ENCODE peak calls at places on chromosome 14, in four cellular contexts. G, J, H and R are unnamed samples.

GRCh38 chr14:76937181-76938091 is 91.1 kb downstream of the IRF2BPL start:
- DNase-seq in G (no peak), H (peak; percentile 91), J (no peak), R (peak; percentile 92)

GRCh38 chr14:23054000-23054811 is 3.1 kb downstream of the CDH24 start:
- DNase-seq in J (no peak), H (no peak), G (no peak), R (no peak)

GRCh38 chr14:92040431-92041040 is 677 bp upstream of the TRIP11 start:
- DNase-seq in G (peak; percentile 58), H (peak; percentile 61), J (peak; percentile 28), R (peak; percentile 50)

GRCh38 chr14:39376671-39377403 is 55.4 kb downstream of the FBXO33 start:
- DNase-seq in H (peak; percentile 40), G (no peak), J (no peak), R (peak; percentile 69)

GRCh38 chr14:85752179-85752578 is 222.2 kb downstream of the FLRT2 start:
- DNase-seq in J (no peak), H (no peak), G (no peak), R (no peak)

GRCh38 chr14:96824283-96824682 is 27.1 kb downstream of the VRK1 start:
- DNase-seq in G (no peak), J (peak; percentile 13), H (peak; percentile 83), R (peak; percentile 7)

GRCh38 chr14:93040443-93040842 is 75.3 kb downstream of the ITPK1 start:
- DNase-seq in J (no peak), G (no peak), H (no peak), R (no peak)

GRCh38 chr14:24013654-24014514 is 25.2 kb downstream of the DHRS4L2 start:
- DNase-seq in G (peak; percentile 50), J (peak; percentile 89), H (peak; percentile 71), R (peak; percentile 88)

GRCh38 chr14:99550387-99550992 is 53.5 kb downstream of the CCDC85C start:
- DNase-seq in J (no peak), H (no peak), G (no peak), R (no peak)

GRCh38 chr14:99552021-99552553 is 51.9 kb downstream of the CCDC85C start:
- DNase-seq in J (no peak), G (no peak), H (no peak), R (no peak)

GRCh38 chr14:99549684-99550083 is 54.3 kb downstream of the CCDC85C start:
- DNase-seq in G (no peak), H (peak; percentile 16), J (no peak), R (peak; percentile 47)

GRCh38 chr14:99552572-99553216 is 51.3 kb downstream of the CCDC85C start:
- DNase-seq in G (no peak), H (no peak), J (no peak), R (no peak)

GRCh38 chr14:99551034-99551922 is 52.7 kb downstream of the CCDC85C start:
- DNase-seq in G (no peak), J (no peak), H (no peak), R (no peak)
- H3K4me1 ChIP-seq in G (no peaks in the 10 kb centered on the region), J (peaks cover 8% of the 10 kb centered on the region), H (peaks cover 3% of the 10 kb centered on the region), R (peaks cover 3% of the 10 kb centered on the region)

GRCh38 chr14:63726499-63726898 is 1.4 kb downstream of the SGPP1 start:
- DNase-seq in G (no peak), J (peak; percentile 25), H (no peak), R (peak; percentile 24)
- H3K9ac ChIP-seq in G (no peak overlapping the region), J (peak overlapping the region; percentile 85), H (peak overlapping the region; percentile 96), R (peak overlapping the region; percentile 94)

DNA sequence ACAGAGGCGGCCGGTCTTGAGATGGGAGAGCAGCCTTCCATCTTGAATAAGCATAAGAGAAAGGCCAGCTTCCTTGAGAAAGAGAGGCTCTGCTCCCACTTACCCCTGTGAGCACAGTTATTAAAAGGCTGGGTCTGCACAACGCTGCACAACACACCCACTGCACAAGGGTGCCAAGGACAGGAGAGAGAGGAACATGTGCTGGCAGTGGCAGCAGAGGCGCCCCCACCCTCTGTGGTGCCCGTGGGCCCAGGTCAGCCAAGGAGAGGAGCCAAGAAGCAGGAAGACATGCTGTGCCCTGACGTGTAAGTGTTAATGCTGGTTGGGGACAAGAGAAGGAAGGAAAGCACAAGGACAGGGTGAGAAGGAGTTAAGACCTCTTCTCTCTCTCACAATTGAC is 144.4 kb downstream of the TTC7B start:
- DNase-seq in H (no peak), G (no peak), J (no peak), R (no peak)
- H3K4me1 ChIP-seq in H (peaks cover 11% of the 10 kb centered on the region), G (no peaks in the 10 kb centered on the region), J (peaks cover 4% of the 10 kb centered on the region), R (peaks cover 21% of the 10 kb centered on the region)

DNA sequence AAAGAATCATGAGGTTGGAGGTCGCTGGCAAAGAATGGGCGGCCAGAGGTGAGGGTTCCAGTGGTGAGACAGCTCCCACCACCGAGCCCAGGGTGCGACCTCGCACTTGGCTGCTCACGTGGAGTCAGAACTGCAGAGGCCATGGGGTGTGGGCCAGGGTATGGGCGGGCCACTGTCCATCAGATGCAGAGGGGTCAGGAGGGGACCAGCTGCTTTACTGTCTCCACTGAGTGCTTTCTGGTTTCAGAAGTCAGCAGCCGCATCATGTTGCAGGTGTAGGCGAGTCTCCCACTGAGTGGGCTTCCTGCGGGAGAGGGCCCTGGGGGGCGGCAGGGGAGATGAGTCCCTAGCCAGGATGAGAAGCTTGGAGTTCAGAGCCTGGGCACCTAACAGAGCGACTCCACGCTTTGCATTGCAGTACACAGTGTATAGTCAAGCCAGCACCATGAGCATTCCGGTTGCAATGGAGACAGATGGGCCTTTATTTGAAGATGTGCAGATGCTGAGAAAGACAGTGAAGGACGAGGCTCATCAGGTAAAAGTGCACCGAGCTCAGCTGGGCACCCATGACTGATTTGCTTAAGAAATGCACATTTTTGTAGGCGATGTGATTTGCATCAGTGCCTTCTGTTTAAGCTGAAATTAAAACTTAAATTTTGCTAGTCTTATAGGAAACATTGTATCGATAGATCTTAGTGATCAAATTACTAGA is 46.8 kb upstream of the DYNC1H1 start:
- DNase-seq in J (no peak), H (no peak), G (no peak), R (no peak)
- H3K9ac ChIP-seq in J (no peak overlapping the region), H (no peak overlapping the region), G (no peak overlapping the region), R (peak overlapping the region; percentile 54)

GRCh38 chr14:36498938-36499337 is 21.1 kb downstream of the NKX2-1 start:
- DNase-seq in G (no peak), H (no peak), J (no peak), R (no peak)
- H3K4me1 ChIP-seq in G (no peaks in the 10 kb centered on the region), H (no peaks in the 10 kb centered on the region), J (no peaks in the 10 kb centered on the region), R (no peaks in the 10 kb centered on the region)

GRCh38 chr14:100772607-100773165 is 46.0 kb downstream of the DLK1 start:
- DNase-seq in H (no peak), G (no peak), J (no peak), R (no peak)

GRCh38 chr14:100769035-100769939 is 42.6 kb downstream of the DLK1 start:
- DNase-seq in G (no peak), J (no peak), H (no peak), R (no peak)

GRCh38 chr14:100770605-100771120 is 44.0 kb downstream of the DLK1 start:
- DNase-seq in G (no peak), H (no peak), J (no peak), R (no peak)

GRCh38 chr14:100770046-100770445 is 43.4 kb downstream of the DLK1 start:
- DNase-seq in G (no peak), H (no peak), J (no peak), R (no peak)

GRCh38 chr14:100771121-100771800 is 44.6 kb downstream of the DLK1 start:
- DNase-seq in H (no peak), G (no peak), J (no peak), R (no peak)
- H3K9ac ChIP-seq in H (no peak overlapping the region), G (no peak overlapping the region), J (no peak overlapping the region), R (no peak overlapping the region)

GRCh38 chr14:64731141-64731581 is 26.9 kb downstream of the PLEKHG3 start:
- DNase-seq in G (no peak), J (no peak), H (no peak), R (no peak)
- H3K4me1 ChIP-seq in G (peaks cover 3% of the 10 kb centered on the region), J (peaks cover 10% of the 10 kb centered on the region), H (peaks cover 2% of the 10 kb centered on the region), R (peaks cover 19% of the 10 kb centered on the region)

GRCh38 chr14:102121567-102121966 is 18.1 kb upstream of the WDR20 start:
- DNase-seq in G (no peak), J (no peak), H (no peak), R (no peak)
- H3K9ac ChIP-seq in G (no peak overlapping the region), J (no peak overlapping the region), H (no peak overlapping the region), R (no peak overlapping the region)